ENCODE peak calls at places on chromosomes 3 and 15, in seven cellular contexts. G is Jurkat, Clone E6-1; X is ecto neural progenitor cell; Q is astrocyte; T is fibroblast of villous mesenchyme; A is heart left ventricle; F is amniotic stem cell. Y is an unnamed sample.

GRCh38 chr3:171284308-171285075 is 175.7 kb downstream of the TNIK start:
- DNase-seq in G (no peak), X (no peak), Q (peak), T (peak), A (no peak), F (peak), Y (no peak)

GRCh38 chr3:48879307-48879993 is 19.2 kb downstream of the SLC25A20 start:
- DNase-seq in G (no peak), X (no peak), Q (no peak), T (no peak), A (no peak), F (no peak), Y (no peak)

GRCh38 chr15:50148362-50148963 is 29.4 kb upstream of the ATP8B4 start:
- DNase-seq in G (peak), X (peak), Q (peak), T (peak), A (no peak), F (peak), Y (no peak)

GRCh38 chr15:53323197-53323596 is 436.3 kb downstream of the WDR72 start:
- DNase-seq in G (no peak), X (peak), Q (no peak), T (no peak), A (no peak), F (no peak), Y (no peak)

GRCh38 chr3:46673151-46674030 is 20.1 kb downstream of the ALS2CL start:
- DNase-seq in G (no peak), X (no peak), Q (no peak), T (no peak), A (peak), F (no peak), Y (peak)

GRCh38 chr15:99165956-99166689 is 61.2 kb downstream of the SYNM start:
- DNase-seq in G (no peak), X (no peak), Q (no peak), T (no peak), A (no peak), F (no peak), Y (no peak)

GRCh38 chr15:80163217-80163616 is 10.4 kb downstream of the FAH start:
- DNase-seq in G (no peak), X (no peak), Q (no peak), T (no peak), A (no peak), F (no peak), Y (no peak)

GRCh38 chr3:73656241-73656890 is 31.6 kb upstream of the PDZRN3 start:
- DNase-seq in G (no peak), X (no peak), Q (peak), T (no peak), A (no peak), F (no peak), Y (no peak)

GRCh38 chr3:78999139-78999538 is 768.7 kb downstream of the ROBO1 start:
- DNase-seq in G (no peak), X (no peak), Q (no peak), T (no peak), A (no peak), F (no peak), Y (no peak)

Y was measured in sciatic nerve.